ENCODE peak calls at places on chromosome 15, in four cellular contexts. F is HCT116, Q is HepG2, Y is K562. E is an unnamed sample.

GRCh38 chr15:78242128-78242527 is 7.8 kb upstream of the ACSBG1 start:
- DNase-seq in F (no peak), Q (peak), Y (peak), E (no peak)

GRCh38 chr15:93563218-93563617 is 474.2 kb upstream of the RGMA start:
- DNase-seq in F (no peak), Q (no peak), Y (no peak), E (no peak)

GRCh38 chr15:62717496-62717895 is 325.1 kb upstream of the TPM1 start:
- DNase-seq in F (no peak), Q (no peak), Y (no peak), E (no peak)

GRCh38 chr15:43249699-43250203 is 17.0 kb downstream of the TGM5 start:
- DNase-seq in F (no peak), Q (no peak), Y (no peak), E (no peak)

GRCh38 chr15:63015618-63016017 is 26.9 kb upstream of the TPM1 start:
- DNase-seq in F (no peak), Q (no peak), Y (no peak), E (peak)

GRCh38 chr15:52924641-52925040 is 134.5 kb upstream of the ONECUT1 start:
- DNase-seq in F (no peak), Q (no peak), Y (no peak), E (no peak)

GRCh38 chr15:98850991-98851776 is 156.4 kb downstream of the PGPEP1L start:
- DNase-seq in F (peak), Q (peak), Y (peak), E (no peak)

GRCh38 chr15:90221251-90221900 is 12.4 kb downstream of the CIB1 start:
- DNase-seq in F (no peak), Q (peak), Y (no peak), E (no peak)

GRCh38 chr15:52295421-52295991 is at the start of gene MYO5C:
- DNase-seq in F (peak), Q (peak), Y (no peak), E (no peak)

GRCh38 chr15:89531796-89532537 is 35.6 kb upstream of the RHCG start:
- DNase-seq in F (no peak), Q (no peak), Y (no peak), E (no peak)

GRCh38 chr15:78156653-78157052 is 7.5 kb downstream of the IDH3A start:
- DNase-seq in F (no peak), Q (no peak), Y (no peak), E (no peak)

GRCh38 chr15:65887565-65887964 is 18.3 kb downstream of the RAB11A start:
- DNase-seq in F (no peak), Q (no peak), Y (no peak), E (no peak)

GRCh38 chr15:88636039-88636438 is 2.8 kb upstream of the ISG20 start:
- DNase-seq in F (peak), Q (no peak), Y (no peak), E (no peak)

GRCh38 chr15:29014493-29014892 is 128.7 kb downstream of the APBA2 start:
- DNase-seq in F (no peak), Q (no peak), Y (no peak), E (no peak)

GRCh38 chr15:84684092-84684491 is 26.1 kb upstream of the NMB start:
- DNase-seq in F (no peak), Q (no peak), Y (no peak), E (no peak)

GRCh38 chr15:51869074-51869425 is 39.6 kb downstream of the TMOD3 start:
- DNase-seq in F (peak), Q (peak), Y (no peak), E (no peak)

GRCh38 chr15:85582719-85583089 is 202.3 kb downstream of the AKAP13 start:
- DNase-seq in F (no peak), Q (no peak), Y (peak), E (no peak)

GRCh38 chr15:83569341-83569740 is 84.6 kb upstream of the ADAMTSL3 start:
- DNase-seq in F (no peak), Q (no peak), Y (no peak), E (no peak)

GRCh38 chr15:83565133-83565532 is 88.8 kb upstream of the ADAMTSL3 start:
- DNase-seq in F (no peak), Q (no peak), Y (no peak), E (no peak)

GRCh38 chr15:83567318-83567717 is 86.6 kb upstream of the ADAMTSL3 start:
- DNase-seq in F (no peak), Q (no peak), Y (no peak), E (no peak)

GRCh38 chr15:83561661-83562060 is 92.3 kb upstream of the ADAMTSL3 start:
- DNase-seq in F (no peak), Q (no peak), Y (no peak), E (no peak)

GRCh38 chr15:83565553-83566159 is 88.3 kb upstream of the ADAMTSL3 start:
- DNase-seq in F (peak), Q (peak), Y (peak), E (peak)
- TF ChIP-seq TCF7L2 in F (no peak), Q (no peak), Y (no peak), E (no peak)

DNA sequence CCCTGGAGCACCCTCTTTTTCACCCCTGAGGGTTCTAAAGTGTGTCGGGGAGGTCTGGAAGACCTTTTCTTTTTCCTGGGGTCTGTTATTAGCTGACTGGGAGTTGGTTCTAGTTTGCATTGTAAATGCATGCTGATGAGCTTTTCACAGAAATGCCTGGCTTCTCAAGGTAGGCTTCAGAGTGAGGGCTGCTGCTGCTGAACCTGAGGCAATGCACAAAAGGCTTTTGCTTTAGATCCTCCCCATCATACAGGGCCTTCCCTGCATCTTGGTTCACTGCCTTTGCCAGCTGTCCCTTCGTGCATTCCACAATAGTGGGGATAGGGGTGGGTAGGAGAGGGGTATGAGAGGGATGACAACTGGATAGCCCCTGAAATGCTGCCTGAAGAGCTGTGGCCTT is 46.6 kb downstream of the FAH start:
- DNase-seq in F (no peak), Q (no peak), Y (no peak), E (no peak)
- TF ChIP-seq TCF7L2 in F (no peak), Q (no peak), Y (no peak), E (no peak)

DNA sequence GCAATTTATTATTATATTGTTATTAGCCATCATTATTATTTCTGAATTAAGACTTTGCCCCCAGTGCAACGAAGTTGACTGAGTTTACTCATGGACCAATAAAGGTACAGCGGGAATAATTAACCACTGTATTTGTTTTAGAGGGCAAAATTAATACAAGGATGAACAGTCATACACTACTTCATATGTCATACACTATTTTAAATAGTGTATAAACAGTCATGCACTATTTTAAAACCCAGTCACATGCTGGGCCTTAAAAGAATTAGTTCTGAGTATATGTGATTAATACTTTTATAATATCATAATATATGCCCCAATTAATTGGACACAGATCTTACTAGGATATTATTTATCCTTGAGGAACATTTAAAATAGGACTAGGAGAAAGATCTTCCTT is 125.3 kb upstream of the NANOGP8 start:
- DNase-seq in F (no peak), Q (no peak), Y (no peak), E (no peak)
- TF ChIP-seq TCF7L2 in F (no peak), Q (no peak), Y (no peak), E (no peak)

GRCh38 chr15:38002883-38003477 is 68.5 kb downstream of the TMCO5A start:
- DNase-seq in F (peak), Q (peak), Y (no peak), E (no peak)
- TF ChIP-seq TCF7L2 in F (no peak), Q (no peak), Y (no peak), E (no peak)

DNA sequence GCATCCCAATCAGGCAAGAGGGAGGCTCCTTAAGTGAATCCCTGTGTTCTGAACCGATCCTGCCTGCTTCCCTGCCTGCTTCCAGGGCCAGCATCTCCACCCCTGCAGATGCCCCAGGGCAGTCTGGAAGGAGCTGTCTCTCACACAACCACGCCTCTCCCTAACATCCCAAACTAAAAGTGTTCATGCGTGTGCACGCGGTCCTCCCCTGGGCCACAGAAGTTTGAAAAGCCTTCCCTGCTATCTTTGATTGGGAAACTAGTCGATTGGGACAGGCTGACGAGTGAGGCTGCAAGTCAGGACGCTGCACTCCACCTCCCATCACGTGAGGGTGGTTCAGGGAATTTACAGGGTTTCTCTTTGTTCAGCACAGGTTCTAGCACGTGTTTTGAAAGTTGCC is 340.9 kb upstream of the ICE2 start:
- DNase-seq in F (no peak), Q (no peak), Y (no peak), E (no peak)
- TF ChIP-seq TCF7L2 in F (no peak), Q (no peak), Y (no peak), E (no peak)